ENCODE peak calls at places on chromosomes 2 and 18, in five cellular contexts. T is fibroblast of the aortic adventitia, V is transverse colon, I is foreskin fibroblast, M is SK-N-SH. N is an unnamed sample.

GRCh38 chr2:15563227-15564100 is 2.3 kb upstream of the NBAS start:
- DNase-seq in M (no peak), I (no peak), V (no peak), T (no peak), N (no peak)

GRCh38 chr18:26516964-26517363 is 31.4 kb downstream of the KCTD1 start:
- DNase-seq in M (no peak), I (no peak), T (no peak), V (no peak), N (no peak)

GRCh38 chr2:191567229-191567628 is 110.7 kb upstream of the NABP1 start:
- DNase-seq in V (peak), M (no peak), T (no peak), I (no peak), N (no peak)

GRCh38 chr2:15584316-15584715 is 7.4 kb upstream of the DDX1 start:
- DNase-seq in I (no peak), T (no peak), V (no peak), M (no peak), N (no peak)

GRCh38 chr2:149860276-149860921 is 272.8 kb upstream of the MMADHC start:
- DNase-seq in I (peak), T (peak), V (no peak), M (no peak), N (peak)

GRCh38 chr2:95278051-95278471 is 3.8 kb downstream of the PROM2 start:
- DNase-seq in T (peak), I (peak), V (no peak), M (no peak), N (peak)

GRCh38 chr2:8430628-8431027 is 251.2 kb upstream of the ID2 start:
- DNase-seq in M (no peak), V (no peak), T (no peak), I (no peak), N (no peak)

GRCh38 chr18:11500153-11501122 is 109.0 kb upstream of the SLC35G4 start:
- DNase-seq in V (no peak), M (no peak), I (peak), T (peak), N (peak)

GRCh38 chr2:69601179-69601612 is 42.3 kb downstream of the AAK1 start:
- DNase-seq in I (peak), M (no peak), T (peak), V (no peak), N (peak)

GRCh38 chr18:31821452-31822171 is 60.9 kb upstream of the SLC25A52 start:
- DNase-seq in V (no peak), I (no peak), M (no peak), T (no peak), N (no peak)

GRCh38 chr18:31825772-31826171 is 65.1 kb upstream of the SLC25A52 start:
- DNase-seq in V (no peak), M (no peak), T (no peak), I (no peak), N (no peak)

GRCh38 chr18:31819106-31819924 is 58.6 kb upstream of the SLC25A52 start:
- DNase-seq in I (peak), T (peak), V (no peak), M (peak), N (peak)

GRCh38 chr18:31819925-31820229 is 59.2 kb upstream of the SLC25A52 start:
- DNase-seq in I (no peak), T (no peak), V (no peak), M (no peak), N (no peak)
- TF ChIP-seq CTCF in I (no peak), T (no peak), V (no peak), M (no peak), N (no peak)

GRCh38 chr2:197311521-197312033 is 997 bp upstream of the ANKRD44 start:
- DNase-seq in T (no peak), V (no peak), M (peak), I (peak), N (no peak)
- H3K4me3 ChIP-seq in T (no peak), V (no peak), M (peak), I (no peak), N (no peak)

DNA sequence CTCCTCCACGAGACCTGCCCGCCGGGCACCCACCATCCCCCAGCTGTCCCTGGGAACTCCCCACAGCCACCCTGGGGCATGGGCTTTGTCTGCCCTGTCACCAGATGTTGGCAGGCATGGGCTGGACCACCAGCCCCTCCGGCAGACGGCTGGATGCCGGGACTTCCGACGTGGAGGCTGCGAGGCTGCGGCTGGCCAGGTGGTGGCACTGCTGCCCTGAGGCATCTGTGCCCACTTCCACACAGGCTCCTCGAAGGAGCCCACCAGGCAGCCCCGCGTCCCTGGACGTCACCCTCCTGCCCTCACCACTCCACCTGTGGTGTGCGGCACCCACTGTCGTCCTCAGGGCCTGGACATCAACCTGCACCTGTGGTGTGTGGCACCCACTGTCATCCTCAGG is 319.9 kb upstream of the SALL3 start:
- DNase-seq in I (no peak), T (no peak), V (no peak), M (peak), N (no peak)
- TF ChIP-seq CTCF in I (no peak), T (no peak), V (peak), M (peak), N (no peak)

GRCh38 chr2:45935791-45936622 is 284.5 kb downstream of the PRKCE start:
- DNase-seq in M (peak), I (peak), V (peak), T (peak), N (peak)

GRCh38 chr2:45936623-45936979 is 285.1 kb downstream of the PRKCE start:
- DNase-seq in V (no peak), M (no peak), I (no peak), T (no peak), N (no peak)

GRCh38 chr2:45937990-45938389 is 286.5 kb downstream of the PRKCE start:
- DNase-seq in V (no peak), M (no peak), T (no peak), I (no peak), N (no peak)

GRCh38 chr2:45941758-45942738 is 290.6 kb downstream of the PRKCE start:
- DNase-seq in T (peak), M (no peak), V (no peak), I (peak), N (no peak)

DNA sequence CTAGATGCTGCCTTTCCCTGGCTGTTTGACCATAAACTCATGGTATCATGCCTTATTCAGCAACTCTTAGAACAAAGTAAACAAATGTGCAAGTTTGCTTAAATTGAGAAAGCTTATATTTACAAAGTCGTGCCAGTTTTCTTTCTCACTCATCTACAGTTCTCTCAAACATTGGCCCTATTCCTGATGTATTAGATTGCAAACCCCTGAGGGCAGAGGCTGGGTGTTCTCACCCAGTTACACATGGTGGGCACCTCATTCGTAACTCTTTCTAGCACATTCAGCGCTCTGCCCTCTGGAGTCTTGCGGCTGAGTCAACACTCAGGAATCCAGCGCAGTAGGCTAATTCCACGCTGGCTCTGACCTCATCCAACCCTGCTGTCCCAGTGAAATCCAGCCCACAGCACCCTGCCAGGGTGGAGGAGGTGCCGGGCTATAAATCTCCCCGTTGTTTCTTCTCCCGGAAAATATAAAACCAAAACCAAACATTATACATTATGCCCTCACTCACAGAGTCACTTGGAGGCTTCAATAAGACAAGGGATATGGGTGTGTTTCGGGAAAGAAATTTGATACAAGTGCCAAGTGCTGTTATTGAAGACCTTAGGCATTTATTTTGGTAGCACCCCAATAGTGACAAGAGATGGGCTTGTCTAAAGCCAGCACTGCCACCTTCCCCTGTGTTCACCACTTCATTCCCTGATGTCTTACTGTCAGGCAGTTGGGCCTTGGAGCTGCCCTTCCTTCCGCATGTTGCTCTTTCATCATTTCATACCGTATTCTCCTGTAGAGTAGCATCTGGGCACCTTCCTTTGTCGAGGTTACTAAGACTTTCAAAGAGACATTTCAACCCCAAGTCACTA is 287.4 kb downstream of the PRKCE start:
- DNase-seq in M (no peak), I (peak), V (peak), T (peak), N (peak)
- H3K4me3 ChIP-seq in M (no peak), I (peak), V (no peak), T (peak), N (no peak)

GRCh38 chr2:231487197-231487596 is 22.9 kb upstream of the NCL start:
- DNase-seq in M (no peak), V (no peak), I (no peak), T (no peak), N (no peak)

GRCh38 chr2:231479455-231479854 is 15.2 kb upstream of the NCL start:
- DNase-seq in M (no peak), T (no peak), V (no peak), I (no peak), N (no peak)

GRCh38 chr2:231480781-231481180 is 16.5 kb upstream of the NCL start:
- DNase-seq in T (no peak), I (no peak), M (no peak), V (no peak), N (no peak)

GRCh38 chr2:231482806-231483391 is 18.6 kb upstream of the NCL start:
- DNase-seq in T (peak), M (peak), I (peak), V (peak), N (peak)

GRCh38 chr2:231483398-231484329 is 19.4 kb upstream of the NCL start:
- DNase-seq in T (peak), I (peak), V (peak), M (peak), N (no peak)
- TF ChIP-seq CTCF in T (no peak), I (no peak), V (no peak), M (no peak), N (no peak)

GRCh38 chr18:47930086-47930843 is at the start of gene SMAD2:
- DNase-seq in T (peak), M (peak), I (peak), V (peak), N (no peak)

GRCh38 chr18:47928466-47928865 is 2.0 kb downstream of the SMAD2 start:
- DNase-seq in V (no peak), I (no peak), T (peak), M (no peak), N (no peak)

GRCh38 chr18:47930844-47931706 is 616 bp upstream of the SMAD2 start:
- DNase-seq in M (peak), V (peak), I (peak), T (peak), N (peak)

GRCh38 chr18:47929681-47930085 is 776 bp downstream of the SMAD2 start:
- DNase-seq in I (no peak), V (no peak), T (peak), M (no peak), N (no peak)

GRCh38 chr18:47926101-47926850 is 4.2 kb downstream of the SMAD2 start:
- DNase-seq in T (no peak), V (no peak), M (peak), I (no peak), N (no peak)
- H3K4me3 ChIP-seq in T (no peak), V (no peak), M (no peak), I (no peak), N (no peak)

DNA sequence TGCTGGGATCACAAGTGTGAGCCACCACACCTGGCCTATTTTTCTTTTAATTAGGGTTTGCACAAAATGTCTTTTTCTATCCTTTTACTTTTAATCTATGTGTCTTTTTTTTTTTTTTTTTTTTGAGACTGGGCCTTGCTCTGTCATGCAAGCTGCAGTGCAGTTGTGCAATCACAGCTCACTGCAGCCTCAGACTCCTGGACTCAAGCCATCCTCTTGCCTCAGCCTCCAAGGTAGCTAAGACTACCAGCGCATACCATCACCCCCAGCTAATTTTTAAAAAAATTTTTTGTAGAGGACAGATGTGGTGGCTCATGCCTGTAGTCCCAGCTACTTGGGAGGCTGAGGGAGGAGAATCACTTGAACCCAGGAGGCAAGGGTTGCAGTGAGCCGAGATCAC is 27.1 kb downstream of the ADCY3 start:
- DNase-seq in V (no peak), T (peak), I (no peak), M (no peak), N (no peak)
- TF ChIP-seq CTCF in V (no peak), T (no peak), I (no peak), M (no peak), N (no peak)